ENCODE peak calls at places on chromosomes 16 and 17, in four cellular contexts. Z is aorta, E is heart right ventricle, M is mucosa of descending colon. R is an unnamed sample. For H3K36me3, the result is how much of the 10 kb centered on the place peaks cover.

GRCh38 chr16:15807603-15808009 is 49.2 kb downstream of the MYH11 start:
- DNase-seq in Z (peak), E (no peak), M (no peak), R (no peak)

GRCh38 chr17:77909236-77909635 is 49.3 kb upstream of the TNRC6C start:
- DNase-seq in Z (peak), E (peak), M (no peak), R (no peak)

GRCh38 chr17:10368561-10368960 is 4.2 kb downstream of the MYH13 start:
- DNase-seq in Z (no peak), E (no peak), M (no peak), R (no peak)

GRCh38 chr17:16486373-16487250 is 5.4 kb downstream of the LRRC75A start:
- DNase-seq in Z (peak), E (peak), M (peak), R (peak)

GRCh38 chr17:33218657-33219298 is 74.3 kb downstream of the ASIC2 start:
- DNase-seq in Z (no peak), E (no peak), M (no peak), R (no peak)

GRCh38 chr16:60655514-60656153 is 1380.6 kb downstream of the CDH8 start:
- DNase-seq in Z (no peak), E (no peak), M (no peak), R (no peak)

GRCh38 chr16:57985204-57986121 is 14.5 kb upstream of the CNGB1 start:
- DNase-seq in Z (no peak), E (no peak), M (peak), R (no peak)

GRCh38 chr16:83051451-83051850 is 424.7 kb downstream of the CDH13 start:
- DNase-seq in Z (no peak), E (no peak), M (no peak), R (no peak)

GRCh38 chr16:29662729-29663019 is 373 bp upstream of the SPN start:
- DNase-seq in Z (no peak), E (no peak), M (peak), R (no peak)

GRCh38 chr17:72121164-72122001 is 563 bp downstream of the SOX9 start:
- DNase-seq in Z (peak), E (peak), M (peak), R (no peak)

DNA sequence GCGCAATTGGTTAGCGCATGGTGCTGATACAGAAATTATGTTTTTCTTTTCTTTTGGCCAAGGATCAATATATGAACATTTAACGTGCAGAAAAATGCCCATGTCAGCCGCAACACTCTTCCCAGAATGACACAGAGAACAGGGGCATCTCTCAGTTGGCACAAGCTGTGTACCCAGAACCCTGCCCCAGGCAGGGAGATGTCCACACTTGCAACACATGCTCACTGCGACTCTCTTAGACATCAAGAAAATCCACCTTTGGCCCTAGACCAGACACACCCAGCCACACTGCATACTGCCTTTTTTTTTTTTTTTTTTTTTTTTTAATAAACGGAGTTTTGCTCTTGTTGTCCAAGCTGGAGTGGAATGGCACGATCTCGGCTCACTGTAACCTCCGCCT is 17.0 kb downstream of the PITPNA start:
- DNase-seq in Z (no peak), E (no peak), M (no peak), R (no peak)
- H3K36me3 ChIP-seq in Z (under half), E (under half), M (under half), R (under half)

GRCh38 chr17:789160-789840 is 7.1 kb downstream of the MRM3 start:
- DNase-seq in Z (no peak), E (no peak), M (no peak), R (no peak)
- H3K36me3 ChIP-seq in Z (under half), E (under half), M (under half), R (under half)

GRCh38 chr17:50189396-50190277 is 11.8 kb downstream of the COL1A1 start:
- DNase-seq in Z (no peak), E (no peak), M (peak), R (no peak)
- H3K36me3 ChIP-seq in Z (under half), E (under half), M (under half), R (under half)

DNA sequence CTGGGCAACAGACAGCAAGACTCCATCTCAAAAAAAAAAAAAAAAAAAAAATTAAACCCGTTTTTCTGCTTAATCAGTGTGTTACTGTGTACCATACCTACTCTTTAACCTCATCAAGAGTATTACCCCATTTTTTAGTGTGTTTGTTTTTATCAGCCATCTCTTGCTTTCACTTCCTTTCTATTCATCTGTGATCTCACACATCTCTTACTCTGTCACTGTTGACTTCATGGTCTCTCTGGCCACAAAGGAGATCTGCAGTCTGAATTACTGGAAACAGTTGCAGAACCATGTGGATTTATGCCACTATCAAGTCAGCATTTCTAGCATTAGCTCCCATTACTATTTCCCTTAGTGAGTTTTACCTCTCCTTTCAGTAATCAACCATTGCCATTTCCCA is 20.0 kb downstream of the NDEL1 start:
- DNase-seq in Z (no peak), E (no peak), M (no peak), R (no peak)
- H3K36me3 ChIP-seq in Z (under half), E (under half), M (under half), R (under half)

DNA sequence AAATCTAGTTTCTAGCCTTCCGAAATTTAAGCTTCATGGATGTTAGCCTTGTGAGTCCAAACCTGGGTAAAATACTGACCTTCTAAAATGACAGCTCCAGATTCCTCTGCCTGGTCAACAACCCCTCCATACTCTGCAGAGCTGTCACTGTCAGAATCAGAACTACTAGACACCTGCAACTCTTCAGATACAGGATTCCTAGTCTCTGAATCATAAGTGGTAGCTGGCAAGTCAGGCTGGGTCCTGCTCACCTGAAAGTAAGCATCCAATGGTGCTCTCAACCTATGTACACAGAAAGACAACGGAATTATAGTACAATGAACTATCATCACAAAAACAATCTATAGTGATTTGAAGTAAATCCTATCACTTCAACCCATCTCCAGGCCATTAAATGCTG is 14.8 kb downstream of the RFWD3 start:
- DNase-seq in Z (no peak), E (no peak), M (no peak), R (no peak)
- H3K36me3 ChIP-seq in Z (under half), E (under half), M (under half), R (under half)

DNA sequence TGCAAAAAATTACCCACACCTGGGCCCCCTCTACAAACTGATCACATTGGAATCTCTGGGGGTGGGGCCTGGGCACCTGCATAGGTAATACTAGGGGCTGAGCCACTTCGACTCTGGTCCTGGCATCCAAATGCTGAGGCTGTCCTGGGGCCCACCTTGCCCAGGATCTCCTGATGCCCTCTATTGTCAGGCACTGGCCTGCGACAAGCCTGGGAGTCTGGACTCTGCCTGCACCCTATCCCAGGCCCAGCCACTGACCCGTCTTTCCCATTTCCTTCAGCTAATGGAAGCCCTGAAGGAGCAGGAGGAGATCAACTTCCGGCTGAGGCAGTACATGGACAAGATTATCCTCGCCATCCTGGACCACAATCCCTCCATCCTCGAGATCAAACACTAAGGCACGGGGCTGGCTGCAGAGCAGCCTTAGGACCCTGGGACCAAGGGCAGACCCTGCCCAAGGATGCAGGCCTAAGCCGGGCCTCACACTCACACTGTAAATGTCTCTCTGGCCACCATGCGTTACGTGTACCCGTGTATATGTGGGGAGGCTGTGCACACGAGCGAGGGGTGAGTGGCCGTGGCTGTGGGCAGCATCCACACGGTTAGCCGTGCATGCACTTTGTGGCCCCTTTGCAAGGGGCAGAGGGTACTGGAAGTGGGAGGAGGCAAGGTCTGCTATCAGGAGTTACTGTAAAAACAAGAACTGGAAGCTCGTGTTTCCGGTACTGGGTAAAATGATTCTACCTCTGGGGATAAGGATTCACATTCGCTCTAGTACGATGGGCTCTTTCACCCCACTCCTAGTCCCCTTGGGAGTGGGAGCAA is 140.1 kb downstream of the RAB11FIP4 start:
- DNase-seq in Z (no peak), E (no peak), M (no peak), R (no peak)
- H3K36me3 ChIP-seq in Z (under half), E (under half), M (under half), R (under half)

DNA sequence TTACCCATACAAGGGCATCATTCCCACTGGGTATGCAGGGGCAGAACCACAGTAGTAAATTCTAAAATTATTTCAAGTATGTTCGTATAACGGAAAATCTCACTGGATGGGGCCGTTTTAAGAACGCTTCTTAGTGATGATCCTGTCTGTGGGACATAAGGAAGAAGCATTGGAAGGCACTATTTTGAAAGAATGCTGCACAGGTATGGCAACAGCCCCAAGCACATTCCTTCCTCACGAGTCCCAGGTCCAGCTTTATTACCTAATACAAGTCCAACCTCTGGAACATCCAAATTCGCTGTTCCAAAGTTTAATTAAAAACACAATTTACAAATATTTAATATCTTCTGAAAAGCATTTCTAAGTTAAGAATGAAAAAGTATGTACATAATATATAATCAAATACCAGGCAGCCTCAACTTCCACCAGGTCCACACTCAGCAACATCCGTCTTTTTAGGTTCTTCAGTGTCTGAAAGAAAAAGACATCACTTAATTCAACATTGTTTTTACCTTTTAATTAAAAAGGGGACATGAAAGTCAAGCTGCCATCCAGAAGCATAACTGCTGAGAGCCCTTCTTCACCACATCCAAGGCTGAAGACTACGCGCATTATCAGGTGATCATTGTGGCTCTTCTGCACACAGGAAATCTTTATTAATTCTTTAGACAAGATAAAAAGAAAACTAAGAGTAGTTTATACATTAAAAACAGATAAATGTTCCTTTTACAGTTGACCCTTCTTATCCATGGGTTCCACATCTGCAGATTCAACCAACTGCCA is 49.8 kb downstream of the BRD7 start:
- DNase-seq in Z (no peak), E (no peak), M (no peak), R (no peak)
- H3K36me3 ChIP-seq in Z (under half), E (half or more), M (under half), R (under half)

DNA sequence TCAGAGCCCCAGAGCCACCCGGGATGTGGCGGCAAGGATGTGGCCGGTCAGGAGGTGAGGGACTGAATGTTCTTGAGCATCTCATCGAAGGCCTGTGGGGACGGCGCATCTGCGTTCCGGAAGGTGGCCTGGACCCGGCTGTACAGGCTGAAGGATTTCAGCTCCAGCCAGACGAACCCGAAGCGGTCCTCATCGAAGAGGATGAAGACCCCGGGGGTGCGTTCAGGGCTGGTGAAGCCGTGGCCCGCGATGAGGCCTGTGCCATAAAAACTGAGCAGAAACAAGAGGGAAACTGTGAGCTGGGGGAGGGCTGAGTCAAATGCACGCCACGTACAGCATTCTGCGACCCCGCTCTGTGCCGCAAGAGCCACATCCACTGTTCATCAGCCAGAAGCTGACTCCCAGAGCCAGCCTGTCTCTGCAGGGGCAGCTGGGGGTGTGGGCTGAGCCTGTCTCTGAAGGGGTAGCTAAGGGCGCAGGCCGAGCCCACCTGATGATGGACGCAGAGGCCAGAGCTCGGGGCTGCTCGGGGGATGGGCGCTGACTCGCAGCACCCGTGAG is 14.1 kb upstream of the C16orf95 start:
- DNase-seq in Z (peak), E (no peak), M (no peak), R (no peak)
- H3K36me3 ChIP-seq in Z (under half), E (under half), M (under half), R (under half)